ENCODE peak calls at places on chromosomes 13 and 19, in ten cellular contexts. I is thoracic aorta; H is H1; P is A549; F is uterus; U is PC-3; A is CD4-positive, alpha-beta T cell; G is tibial artery; L is CD8-positive, alpha-beta T cell; B is cardiac muscle cell. Y is an unnamed sample. For H3K9me3, the result is how much of the 10 kb centered on the place peaks cover.

GRCh38 chr19:41746593-41747227 is 8.6 kb upstream of the CEACAM6 start:
- DNase-seq in I (no peak), H (no peak), P (peak), F (no peak), U (peak), A (peak), G (no peak), L (no peak), B (peak), Y (peak)

GRCh38 chr19:48117515-48118330 is 7.1 kb upstream of the PLA2G4C start:
- DNase-seq in I (no peak), H (no peak), P (no peak), F (no peak), U (no peak), A (no peak), G (no peak), L (no peak), B (no peak), Y (no peak)

GRCh38 chr13:46617885-46618284 is 64.9 kb downstream of the LRCH1 start:
- DNase-seq in I (no peak), H (no peak), P (no peak), F (no peak), U (no peak), A (no peak), G (no peak), L (no peak), B (no peak), Y (no peak)

GRCh38 chr13:101490400-101491015 is 38.0 kb downstream of the ITGBL1 start:
- DNase-seq in I (no peak), H (no peak), P (no peak), F (no peak), U (peak), A (no peak), G (no peak), L (no peak), B (no peak), Y (no peak)

GRCh38 chr19:45800009-45800553 is 7.4 kb upstream of the DMWD start:
- DNase-seq in I (no peak), H (no peak), P (peak), F (no peak), U (no peak), A (no peak), G (no peak), L (no peak), B (peak), Y (no peak)

GRCh38 chr19:40768936-40769335 is 6.4 kb upstream of the MIA start:
- DNase-seq in I (no peak), H (no peak), P (no peak), F (no peak), U (no peak), A (no peak), G (no peak), L (no peak), B (no peak), Y (no peak)

GRCh38 chr19:403221-404036 is 5.5 kb downstream of the C2CD4C start:
- DNase-seq in I (no peak), H (no peak), P (peak), F (peak), U (no peak), A (no peak), G (no peak), L (no peak), B (no peak), Y (peak)

GRCh38 chr19:35353635-35354034 is 4.6 kb upstream of the FFAR3 start:
- DNase-seq in I (no peak), H (no peak), P (no peak), F (no peak), U (no peak), A (no peak), G (no peak), L (no peak), B (peak), Y (no peak)

GRCh38 chr19:43735957-43736356 is 18.8 kb downstream of the SMG9 start:
- DNase-seq in I (no peak), H (no peak), P (no peak), F (no peak), U (no peak), A (no peak), G (no peak), L (no peak), B (no peak), Y (no peak)

GRCh38 chr19:11014403-11014911 is 53.6 kb downstream of the SMARCA4 start:
- DNase-seq in I (no peak), H (no peak), P (no peak), F (no peak), U (no peak), A (no peak), G (no peak), L (no peak), B (no peak), Y (no peak)

GRCh38 chr19:46537136-46538097 is 41.8 kb upstream of the PNMA8B start:
- DNase-seq in I (no peak), H (no peak), P (peak), F (no peak), U (peak), A (peak), G (peak), L (peak), B (peak), Y (peak)

GRCh38 chr13:101150998-101151397 is 265.3 kb downstream of the NALCN start:
- DNase-seq in I (no peak), H (no peak), P (no peak), F (no peak), U (no peak), A (no peak), G (no peak), L (no peak), B (peak), Y (no peak)

GRCh38 chr19:29364224-29364726 is 151.3 kb upstream of the UQCRFS1 start:
- DNase-seq in I (no peak), H (no peak), P (no peak), F (no peak), U (no peak), A (no peak), G (no peak), L (no peak), B (no peak), Y (no peak)

GRCh38 chr19:41265376-41266153 is 1.4 kb downstream of the HNRNPUL1 start:
- DNase-seq in I (no peak), H (no peak), P (peak), F (no peak), U (peak), A (no peak), G (no peak), L (no peak), B (peak), Y (no peak)

GRCh38 chr19:46975011-46975917 is 44.4 kb upstream of the NPAS1 start:
- DNase-seq in I (no peak), H (no peak), P (no peak), F (no peak), U (no peak), A (no peak), G (no peak), L (no peak), B (peak), Y (no peak)

GRCh38 chr19:48477067-48477685 is 8.0 kb downstream of the CYTH2 start:
- DNase-seq in I (no peak), H (no peak), P (no peak), F (no peak), U (no peak), A (no peak), G (no peak), L (no peak), B (no peak), Y (no peak)

GRCh38 chr13:20127563-20128458 is 33.0 kb downstream of the GJA3 start:
- DNase-seq in I (no peak), H (no peak), P (peak), F (peak), U (peak), A (no peak), G (no peak), L (no peak), B (peak), Y (peak)

GRCh38 chr19:8794823-8795222 is 37.3 kb downstream of the ZNF558 start:
- DNase-seq in I (no peak), H (no peak), P (no peak), F (no peak), U (no peak), A (no peak), G (no peak), L (no peak), B (no peak), Y (no peak)

GRCh38 chr19:6979341-6979740 is 41.9 kb downstream of the MBD3L2B start:
- DNase-seq in I (no peak), H (no peak), P (no peak), F (no peak), U (no peak), A (no peak), G (no peak), L (no peak), B (no peak), Y (no peak)

GRCh38 chr19:6987850-6988249 is 33.4 kb downstream of the MBD3L2B start:
- DNase-seq in I (no peak), H (no peak), P (no peak), F (no peak), U (no peak), A (no peak), G (no peak), L (no peak), B (no peak), Y (no peak)

GRCh38 chr19:6988257-6988656 is 33.0 kb downstream of the MBD3L2B start:
- DNase-seq in I (no peak), H (no peak), P (no peak), F (no peak), U (no peak), A (no peak), G (no peak), L (no peak), B (no peak), Y (no peak)

DNA sequence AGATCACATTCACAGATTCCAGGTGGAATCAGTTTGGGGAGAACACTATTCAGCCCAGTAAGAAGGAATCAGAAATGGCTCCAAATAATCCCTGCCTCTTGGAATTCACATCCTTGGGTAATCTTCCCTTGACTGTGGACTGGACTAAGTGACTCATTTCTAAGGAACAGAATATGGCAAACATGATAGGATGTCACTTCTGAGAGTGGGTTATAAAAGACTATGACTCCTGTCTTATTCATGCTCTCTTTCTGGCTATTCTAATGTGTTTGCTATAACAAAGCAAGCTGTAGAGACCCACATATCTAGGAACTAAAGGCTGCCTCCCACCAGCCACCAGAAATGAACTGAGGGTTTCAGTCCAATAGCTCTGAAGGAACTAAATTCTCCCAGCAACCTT is 37.8 kb downstream of the MBD3L2B start:
- DNase-seq in I (no peak), H (no peak), P (no peak), F (no peak), U (peak), A (no peak), G (no peak), L (no peak), B (no peak), Y (no peak)
- H3K9me3 ChIP-seq in I (under half), H (half or more), P (under half), F (under half), U (under half), A (under half), G (under half), L (under half), B (under half), Y (under half)

DNA sequence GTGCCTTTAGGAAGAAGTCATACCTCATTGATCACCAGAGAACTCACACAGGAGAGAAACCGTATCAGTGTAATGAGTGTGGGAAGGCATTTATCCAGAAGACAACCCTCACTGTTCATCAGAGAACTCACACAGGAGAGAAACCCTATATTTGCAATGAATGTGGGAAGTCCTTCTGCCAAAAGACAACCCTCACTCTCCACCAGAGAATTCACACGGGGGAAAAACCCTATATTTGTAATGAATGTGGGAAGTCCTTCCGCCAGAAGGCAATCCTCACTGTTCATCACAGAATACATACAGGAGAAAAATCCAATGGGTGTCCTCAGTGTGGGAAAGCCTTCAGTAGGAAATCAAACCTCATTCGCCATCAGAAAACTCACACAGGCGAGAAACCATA is 21.9 kb downstream of the ZNF382 start:
- DNase-seq in I (no peak), H (no peak), P (no peak), F (no peak), U (no peak), A (no peak), G (no peak), L (no peak), B (no peak), Y (no peak)
- H3K9me3 ChIP-seq in I (half or more), H (half or more), P (half or more), F (half or more), U (under half), A (half or more), G (under half), L (half or more), B (under half), Y (under half)

GRCh38 chr19:57293719-57294118 is 13.4 kb downstream of the ZNF460 start:
- DNase-seq in I (no peak), H (no peak), P (no peak), F (no peak), U (no peak), A (no peak), G (no peak), L (no peak), B (no peak), Y (no peak)

GRCh38 chr19:57288373-57288772 is 8.1 kb downstream of the ZNF460 start:
- DNase-seq in I (no peak), H (no peak), P (no peak), F (no peak), U (no peak), A (no peak), G (no peak), L (no peak), B (no peak), Y (no peak)

GRCh38 chr19:57290970-57291369 is 10.7 kb downstream of the ZNF460 start:
- DNase-seq in I (no peak), H (no peak), P (peak), F (no peak), U (no peak), A (no peak), G (no peak), L (no peak), B (no peak), Y (no peak)
- H3K9me3 ChIP-seq in I (half or more), H (under half), P (half or more), F (half or more), U (under half), A (half or more), G (under half), L (under half), B (under half), Y (under half)

GRCh38 chr19:57570707-57571106 is 8.0 kb downstream of the ZNF416 start:
- DNase-seq in I (no peak), H (no peak), P (no peak), F (no peak), U (no peak), A (no peak), G (no peak), L (no peak), B (no peak), Y (no peak)
- H3K9me3 ChIP-seq in I (half or more), H (half or more), P (half or more), F (half or more), U (half or more), A (half or more), G (under half), L (half or more), B (under half), Y (half or more)

Y was measured in T-helper 17 cell.